ENCODE peak calls at places on chromosomes 6 and 20, in nine cellular contexts. P is sigmoid colon, C is K562, G is Peyer's patch, Y is A549, W is prostate gland, X is right lobe of liver, V is uterus, D is IMR-90. K is an unnamed sample.

GRCh38 chr6:11496152-11497060 is 41.1 kb upstream of the TMEM170B start:
- DNase-seq in P (peak), C (peak), G (no peak), Y (peak), W (peak), X (no peak), V (peak), D (peak), K (peak)

GRCh38 chr6:121823437-121823851 is 388.0 kb downstream of the GJA1 start:
- DNase-seq in P (no peak), C (no peak), G (no peak), Y (no peak), W (no peak), X (no peak), V (no peak), D (peak), K (no peak)

GRCh38 chr6:38262041-38262440 is 377.7 kb downstream of the BTBD9 start:
- DNase-seq in P (no peak), C (no peak), G (no peak), Y (peak), W (no peak), X (no peak), V (no peak), D (peak), K (no peak)

GRCh38 chr6:152503541-152503940 is 133.6 kb downstream of the SYNE1 start:
- DNase-seq in P (no peak), C (no peak), G (no peak), Y (no peak), W (no peak), X (no peak), V (no peak), D (peak), K (no peak)

GRCh38 chr6:139853302-139853992 is 479.0 kb upstream of the CITED2 start:
- DNase-seq in P (no peak), C (no peak), G (no peak), Y (no peak), W (no peak), X (no peak), V (no peak), D (peak), K (no peak)

GRCh38 chr20:51457281-51457932 is 85.1 kb downstream of the NFATC2 start:
- DNase-seq in P (peak), C (no peak), G (no peak), Y (peak), W (peak), X (no peak), V (peak), D (peak), K (peak)

GRCh38 chr6:152636675-152637421 is at the start of gene SYNE1:
- DNase-seq in P (peak), C (no peak), G (no peak), Y (peak), W (peak), X (peak), V (peak), D (peak), K (peak)

GRCh38 chr20:19406371-19406770 is 193.9 kb downstream of the SLC24A3 start:
- DNase-seq in P (no peak), C (no peak), G (no peak), Y (no peak), W (no peak), X (no peak), V (no peak), D (no peak), K (no peak)

GRCh38 chr6:158557927-158558326 is 2.0 kb upstream of the TMEM181 start:
- DNase-seq in P (no peak), C (no peak), G (no peak), Y (no peak), W (peak), X (no peak), V (no peak), D (no peak), K (no peak)

GRCh38 chr6:6712979-6713514 is 124.5 kb downstream of the LY86 start:
- DNase-seq in P (no peak), C (no peak), G (no peak), Y (no peak), W (no peak), X (no peak), V (no peak), D (no peak), K (no peak)
- TF ChIP-seq POLR2A in P (no peak), C (no peak), G (no peak), Y (no peak), W (no peak), X (no peak), V (no peak), D (no peak), K (no peak)

DNA sequence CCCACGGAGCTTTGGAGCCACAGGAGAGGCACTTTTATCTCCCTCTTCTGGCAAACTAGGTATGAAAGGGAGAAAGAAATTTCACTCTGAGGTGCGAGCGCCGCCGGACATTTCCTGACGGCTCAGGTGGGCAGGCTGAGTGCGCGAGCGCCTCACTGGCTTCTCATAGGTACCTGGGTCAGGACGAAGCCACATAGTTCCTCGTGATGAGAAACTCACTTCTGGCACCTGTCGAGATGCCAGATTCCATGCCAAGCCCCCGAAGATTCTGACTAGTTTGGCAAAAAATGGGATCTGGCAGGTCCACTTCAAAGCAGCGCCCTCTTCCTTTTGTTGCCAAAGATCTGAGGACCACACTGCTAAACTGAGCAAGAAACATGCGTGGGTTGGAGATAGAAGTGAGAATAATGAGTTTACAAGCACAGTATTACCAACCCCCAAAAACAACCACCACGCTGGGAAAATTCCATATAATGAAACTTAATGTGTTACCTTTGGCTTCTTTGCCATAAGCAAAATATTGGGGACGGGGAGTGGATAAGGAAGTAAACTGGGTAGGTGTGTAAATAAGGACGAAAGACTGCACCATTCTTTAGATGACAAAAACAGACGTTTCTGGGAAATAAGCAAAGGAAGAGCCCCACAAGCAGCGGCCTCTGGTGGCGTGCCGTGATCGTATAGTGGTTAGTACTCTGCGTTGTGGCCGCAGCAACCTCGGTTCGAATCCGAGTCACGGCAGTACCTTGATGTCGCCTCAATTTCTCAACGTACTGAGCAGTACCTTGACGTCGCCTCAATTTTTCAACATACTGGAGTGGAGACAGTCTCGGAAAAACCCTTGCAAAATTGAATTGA is 89.8 kb upstream of the PRSS16 start:
- DNase-seq in P (peak), C (peak), G (peak), Y (peak), W (peak), X (peak), V (peak), D (peak), K (peak)
- TF ChIP-seq CTCF in P (peak), C (peak), G (peak), Y (peak), W (no peak), X (peak), V (peak), D (peak), K (peak)

GRCh38 chr6:31400467-31401289 is 2.7 kb upstream of the MICA start:
- DNase-seq in P (peak), C (peak), G (peak), Y (no peak), W (peak), X (peak), V (peak), D (peak), K (peak)
- TF ChIP-seq POLR2A in P (peak), C (peak), G (peak), Y (peak), W (peak), X (peak), V (peak), D (no peak), K (no peak)

DNA sequence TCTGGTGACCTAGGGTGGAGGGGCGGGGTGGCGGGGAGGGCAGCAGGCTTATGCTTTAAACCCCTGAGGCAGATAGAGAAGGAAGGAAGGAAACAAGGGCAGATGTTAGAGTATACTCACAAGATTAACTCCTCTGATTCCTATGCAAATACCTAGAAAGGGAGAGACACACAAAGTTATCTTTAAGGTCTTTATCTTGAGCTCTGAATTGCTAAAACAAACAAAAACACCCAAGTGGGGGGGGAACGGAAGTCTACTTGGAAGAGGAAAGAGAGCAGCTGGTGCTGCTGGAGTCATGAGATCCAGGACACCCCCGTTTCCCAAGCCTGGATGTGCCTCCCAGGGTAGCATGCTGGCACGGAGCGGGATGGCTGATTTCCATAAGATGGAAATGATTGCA is 43.4 kb downstream of the PLAGL1 start:
- DNase-seq in P (no peak), C (no peak), G (no peak), Y (no peak), W (no peak), X (no peak), V (no peak), D (peak), K (no peak)
- TF ChIP-seq CTCF in P (no peak), C (no peak), G (no peak), Y (no peak), W (no peak), X (no peak), V (no peak), D (no peak), K (no peak)

GRCh38 chr6:110398778-110399177 is 16.6 kb downstream of the DDO start:
- DNase-seq in P (no peak), C (no peak), G (no peak), Y (no peak), W (no peak), X (no peak), V (no peak), D (peak), K (no peak)

GRCh38 chr6:110392727-110393126 is 22.6 kb downstream of the DDO start:
- DNase-seq in P (no peak), C (no peak), G (no peak), Y (no peak), W (no peak), X (no peak), V (no peak), D (no peak), K (no peak)

GRCh38 chr6:110395221-110395620 is 20.2 kb downstream of the DDO start:
- DNase-seq in P (no peak), C (no peak), G (no peak), Y (no peak), W (no peak), X (no peak), V (no peak), D (no peak), K (no peak)

GRCh38 chr6:110390404-110390803 is 25.0 kb downstream of the DDO start:
- DNase-seq in P (no peak), C (no peak), G (no peak), Y (no peak), W (no peak), X (no peak), V (no peak), D (no peak), K (no peak)

GRCh38 chr6:110394409-110394808 is 21.0 kb downstream of the DDO start:
- DNase-seq in P (no peak), C (no peak), G (no peak), Y (no peak), W (no peak), X (no peak), V (no peak), D (no peak), K (no peak)
- TF ChIP-seq POLR2A in P (no peak), C (no peak), G (no peak), Y (no peak), W (no peak), X (no peak), V (no peak), D (no peak), K (no peak)

DNA sequence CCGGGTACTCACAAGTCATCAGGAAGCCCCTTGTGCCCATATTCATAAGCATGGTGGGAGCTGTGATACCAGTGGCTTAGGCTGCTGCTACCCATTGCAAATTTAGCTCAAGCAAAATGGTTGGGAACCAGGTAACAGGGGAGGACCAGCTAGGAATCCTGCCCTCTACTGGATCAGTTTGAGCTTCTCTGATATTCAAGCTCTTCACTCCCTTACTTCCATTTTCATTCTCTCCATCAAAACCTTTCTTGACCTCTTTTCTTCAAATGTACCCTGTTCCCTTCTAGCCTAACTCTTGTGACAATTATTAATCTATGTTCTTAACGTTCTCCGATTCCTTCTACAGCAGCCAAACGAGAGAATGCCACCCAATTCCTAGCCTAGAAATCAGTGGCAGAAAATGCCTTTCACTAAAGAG is 9.7 kb downstream of the NOL7 start:
- DNase-seq in P (no peak), C (peak), G (no peak), Y (peak), W (no peak), X (no peak), V (no peak), D (peak), K (peak)
- TF ChIP-seq CTCF in P (no peak), C (peak), G (peak), Y (peak), W (no peak), X (peak), V (no peak), D (peak), K (no peak)

GRCh38 chr6:170344631-170345576 is 38.3 kb downstream of the FAM120B start:
- DNase-seq in P (no peak), C (no peak), G (no peak), Y (peak), W (no peak), X (peak), V (peak), D (peak), K (peak)
- TF ChIP-seq POLR2A in P (no peak), C (no peak), G (no peak), Y (no peak), W (no peak), X (no peak), V (no peak), D (no peak), K (no peak)

GRCh38 chr6:100678027-100678426 is 203.1 kb downstream of the ASCC3 start:
- DNase-seq in P (no peak), C (no peak), G (no peak), Y (no peak), W (no peak), X (no peak), V (no peak), D (peak), K (no peak)
- TF ChIP-seq CTCF in P (no peak), C (peak), G (no peak), Y (peak), W (no peak), X (peak), V (no peak), D (peak), K (no peak)